ENCODE peak calls at places on chromosomes 11 and 22, in six cellular contexts. A, M, C, V, L and F are unnamed samples.

GRCh38 chr11:19811391-19811790 is 98.8 kb downstream of the NAV2 start:
- DNase-seq in A (no peak), M (no peak), C (no peak), V (no peak), L (no peak), F (no peak)

GRCh38 chr22:38240734-38241252 is 32.0 kb downstream of the TMEM184B start:
- DNase-seq in A (peak), M (peak), C (no peak), V (no peak), L (peak), F (peak)

GRCh38 chr11:17208257-17208999 is 642 bp upstream of the PIK3C2A start:
- DNase-seq in A (peak), M (peak), C (no peak), V (no peak), L (peak), F (peak)

GRCh38 chr11:78688460-78688859 is 113.8 kb upstream of the NARS2 start:
- DNase-seq in A (no peak), M (no peak), C (no peak), V (no peak), L (no peak), F (peak)

GRCh38 chr11:122902951-122903350 is 20.4 kb downstream of the JHY start:
- DNase-seq in A (no peak), M (no peak), C (no peak), V (no peak), L (peak), F (no peak)

GRCh38 chr11:69559181-69559580 is 77.7 kb downstream of the LINC01488 start:
- DNase-seq in A (peak), M (no peak), C (no peak), V (no peak), L (no peak), F (no peak)

GRCh38 chr11:69509846-69510390 is 28.5 kb downstream of the LINC01488 start:
- DNase-seq in A (no peak), M (no peak), C (no peak), V (no peak), L (no peak), F (no peak)

GRCh38 chr22:42419328-42419881 is 12.8 kb downstream of the NFAM1 start:
- DNase-seq in A (no peak), M (peak), C (no peak), V (no peak), L (no peak), F (peak)

GRCh38 chr11:87299041-87299481 is 261.3 kb downstream of the TMEM135 start:
- DNase-seq in A (no peak), M (no peak), C (no peak), V (no peak), L (no peak), F (peak)

GRCh38 chr11:81749245-81749644 is 984.4 kb downstream of the FAM181B start:
- DNase-seq in A (no peak), M (no peak), C (no peak), V (no peak), L (no peak), F (no peak)

GRCh38 chr11:26992031-26992541 is 1.8 kb upstream of the FIBIN start:
- DNase-seq in A (peak), M (no peak), C (no peak), V (no peak), L (peak), F (peak)

GRCh38 chr11:65446446-65447277 is 24.1 kb downstream of the NEAT1 start:
- DNase-seq in A (no peak), M (peak), C (no peak), V (no peak), L (peak), F (peak)

GRCh38 chr22:27242474-27242873 is 559.1 kb downstream of the MN1 start:
- DNase-seq in A (no peak), M (no peak), C (no peak), V (no peak), L (no peak), F (no peak)

GRCh38 chr22:49934144-49934890 is 15.9 kb downstream of the CRELD2 start:
- DNase-seq in A (no peak), M (peak), C (no peak), V (no peak), L (peak), F (peak)

GRCh38 chr11:57230797-57231538 is 6.1 kb downstream of the APLNR start:
- DNase-seq in A (no peak), M (peak), C (no peak), V (no peak), L (peak), F (no peak)

GRCh38 chr11:2800655-2801531 is 84.7 kb downstream of the CDKN1C start:
- DNase-seq in A (no peak), M (no peak), C (no peak), V (no peak), L (no peak), F (no peak)

GRCh38 chr11:74450318-74450717 is 17.0 kb downstream of the KCNE3 start:
- DNase-seq in A (no peak), M (no peak), C (no peak), V (no peak), L (no peak), F (no peak)

GRCh38 chr22:23716811-23717801 is 26.3 kb downstream of the RGL4 start:
- DNase-seq in A (peak), M (peak), C (peak), V (peak), L (peak), F (peak)

GRCh38 chr11:58394195-58394594 is 12.5 kb downstream of the OR5B3 start:
- DNase-seq in A (peak), M (no peak), C (no peak), V (no peak), L (peak), F (peak)

GRCh38 chr11:42544726-42545125 is 767.1 kb upstream of the API5 start:
- DNase-seq in A (no peak), M (no peak), C (no peak), V (no peak), L (no peak), F (no peak)

GRCh38 chr22:17954200-17954859 is 70.0 kb downstream of the MICAL3 start:
- DNase-seq in A (no peak), M (no peak), C (no peak), V (no peak), L (no peak), F (peak)

GRCh38 chr22:36194971-36195370 is 6.6 kb downstream of the APOL4 start:
- DNase-seq in A (peak), M (peak), C (no peak), V (no peak), L (peak), F (peak)

GRCh38 chr22:50146440-50147228 is 23.9 kb upstream of the PANX2 start:
- DNase-seq in A (peak), M (peak), C (no peak), V (no peak), L (peak), F (peak)

GRCh38 chr11:126390418-126390817 is 34.9 kb downstream of the ST3GAL4 start:
- DNase-seq in A (no peak), M (no peak), C (no peak), V (no peak), L (no peak), F (no peak)

GRCh38 chr22:40452730-40453487 is 82.5 kb downstream of the SGSM3 start:
- DNase-seq in A (no peak), M (no peak), C (no peak), V (no peak), L (no peak), F (peak)

GRCh38 chr22:23163665-23164064 is 16.6 kb upstream of the BCR start:
- DNase-seq in A (no peak), M (peak), C (no peak), V (no peak), L (no peak), F (no peak)

GRCh38 chr22:39935622-39936021 is 24.6 kb upstream of the TMA7B start:
- DNase-seq in A (no peak), M (peak), C (no peak), V (no peak), L (no peak), F (no peak)

GRCh38 chr22:47374901-47375575 is 612.6 kb downstream of the TBC1D22A start:
- DNase-seq in A (no peak), M (no peak), C (no peak), V (no peak), L (no peak), F (no peak)

GRCh38 chr11:113384551-113384950 is 3.0 kb upstream of the ANKK1 start:
- DNase-seq in A (peak), M (no peak), C (no peak), V (no peak), L (peak), F (peak)